ENCODE peak calls at places on chromosomes 2 and 18, in nine cellular contexts. H, T, I, R, Z, W, B, A and Y are unnamed samples.

GRCh38 chr18:62621546-62621945 is 93.8 kb upstream of the PHLPP1 start:
- DNase-seq in H (no peak), A (no peak), R (no peak), I (no peak), Z (no peak), W (no peak), B (no peak), T (no peak), Y (no peak)

GRCh38 chr2:55111230-55111569 is 60.9 kb upstream of the RTN4 start:
- DNase-seq in Z (no peak), W (no peak), H (no peak), B (no peak), R (no peak), T (no peak), I (no peak), A (no peak), Y (no peak)

GRCh38 chr18:76494541-76495403 is at the start of gene ZNF516:
- DNase-seq in W (peak), B (peak), A (no peak), T (no peak), Z (peak), I (peak), R (no peak), H (peak), Y (no peak)

GRCh38 chr2:194526121-194526520 is 1130.9 kb upstream of the SLC39A10 start:
- DNase-seq in A (no peak), W (no peak), R (no peak), H (no peak), Z (no peak), I (no peak), B (no peak), T (no peak), Y (no peak)

GRCh38 chr2:84299211-84299775 is 159.8 kb downstream of the SUCLG1 start:
- DNase-seq in A (no peak), Z (no peak), I (peak), T (no peak), W (no peak), H (no peak), B (no peak), R (no peak), Y (no peak)

GRCh38 chr2:78541451-78542267 is 483.8 kb upstream of the REG3G start:
- DNase-seq in Z (no peak), W (no peak), A (no peak), I (peak), R (no peak), T (no peak), B (no peak), H (peak), Y (no peak)

GRCh38 chr2:236747925-236748324 is 178.3 kb downstream of the ACKR3 start:
- DNase-seq in W (no peak), H (no peak), B (no peak), I (no peak), T (no peak), R (no peak), Z (no peak), A (no peak), Y (no peak)

GRCh38 chr18:79371536-79372210 is 24.1 kb upstream of the NFATC1 start:
- DNase-seq in W (no peak), I (peak), T (no peak), H (no peak), Z (no peak), R (no peak), B (no peak), A (no peak), Y (no peak)

GRCh38 chr2:38092196-38092902 is 16.4 kb upstream of the CYP1B1 start:
- DNase-seq in H (peak), B (no peak), W (no peak), T (no peak), Z (no peak), R (no peak), I (peak), A (no peak), Y (no peak)

GRCh38 chr18:2173464-2173863 is 397.8 kb downstream of the METTL4 start:
- DNase-seq in W (peak), H (peak), I (peak), A (no peak), B (no peak), R (no peak), Z (no peak), T (no peak), Y (no peak)

GRCh38 chr2:7020059-7020458 is 102.8 kb downstream of the RNF144A start:
- DNase-seq in W (no peak), B (no peak), H (no peak), A (no peak), Z (no peak), R (no peak), T (no peak), I (no peak), Y (no peak)
- TF ChIP-seq CTCF in W (no peak), B (no peak), H (no peak), A (no peak), Z (no peak), R (no peak), T (no peak), I (no peak), Y (no peak)

DNA sequence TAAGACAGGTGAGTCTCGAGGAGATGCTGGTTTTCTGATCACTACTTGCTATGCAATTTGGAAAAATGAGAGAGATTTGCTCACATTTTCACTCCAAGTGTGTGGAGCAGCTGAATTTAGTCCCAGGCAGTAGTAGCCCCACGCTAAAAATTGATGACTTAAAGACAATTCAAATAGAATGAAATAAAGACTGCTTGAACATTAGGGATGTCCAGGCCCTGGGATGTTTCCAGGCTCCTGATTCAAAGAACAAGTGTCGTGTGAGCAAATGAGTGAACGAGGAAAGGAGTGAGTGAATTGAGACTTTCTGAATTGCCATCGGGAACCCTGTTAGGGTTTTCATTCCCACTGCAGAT is 37.3 kb upstream of the MRPL19 start:
- DNase-seq in R (no peak), I (no peak), Z (no peak), B (no peak), W (no peak), H (no peak), T (no peak), A (no peak), Y (no peak)
- TF ChIP-seq CTCF in R (no peak), I (no peak), Z (no peak), B (peak), W (no peak), H (no peak), T (no peak), A (no peak), Y (no peak)

DNA sequence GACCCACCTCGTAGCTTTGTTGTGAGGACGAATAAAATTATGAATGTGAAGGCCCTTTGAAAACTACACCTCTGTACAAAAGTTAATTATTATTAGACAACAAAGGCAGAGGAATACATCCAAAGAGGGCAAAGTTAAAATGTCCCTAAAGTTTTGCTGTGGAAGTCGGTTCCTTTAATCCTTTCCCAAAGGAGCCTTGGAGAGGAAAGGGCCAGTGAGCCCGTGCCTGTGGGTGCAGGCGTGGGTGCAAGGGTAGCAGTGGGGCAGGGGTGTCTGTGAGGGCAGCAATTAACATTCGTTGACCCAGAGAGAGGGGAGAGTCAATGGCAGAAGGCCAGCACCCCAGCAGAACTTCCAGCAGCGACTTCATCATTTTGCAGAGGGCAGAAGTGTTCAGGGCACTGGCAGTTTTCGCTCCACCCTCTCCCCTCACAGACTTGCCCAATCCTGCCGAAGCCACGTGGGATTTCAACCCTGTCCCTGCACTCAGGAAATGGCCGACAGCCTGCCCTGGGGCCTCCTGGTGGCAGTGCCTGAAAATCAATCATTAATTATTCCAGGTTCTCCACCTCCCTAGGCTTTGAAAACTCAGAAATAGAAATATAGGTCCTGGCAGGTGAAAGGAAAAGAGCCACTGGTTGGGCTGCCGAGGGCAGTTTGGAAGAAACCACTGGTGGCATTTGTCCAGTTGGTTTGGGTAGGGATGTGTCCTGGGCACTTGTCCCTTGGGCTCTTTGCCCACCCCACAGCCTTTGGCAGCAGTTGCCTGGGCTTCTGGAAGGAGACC is 4.2 kb upstream of the PAX8 start:
- DNase-seq in A (no peak), R (peak), T (peak), B (peak), W (peak), H (peak), I (peak), Z (no peak), Y (peak)
- TF ChIP-seq CTCF in A (no peak), R (peak), T (peak), B (no peak), W (peak), H (peak), I (peak), Z (no peak), Y (peak)

GRCh38 chr2:160288324-160288723 is 88.3 kb upstream of the ITGB6 start:
- DNase-seq in A (no peak), B (no peak), H (no peak), R (no peak), I (peak), W (no peak), T (no peak), Z (no peak), Y (no peak)
- TF ChIP-seq CTCF in A (no peak), B (no peak), H (no peak), R (no peak), I (no peak), W (no peak), T (no peak), Z (no peak), Y (no peak)

GRCh38 chr2:15546297-15547098 is 14.6 kb downstream of the NBAS start:
- DNase-seq in A (no peak), B (no peak), W (no peak), T (no peak), I (no peak), Z (no peak), R (no peak), H (no peak), Y (no peak)
- TF ChIP-seq CTCF in A (no peak), B (no peak), W (no peak), T (peak), I (peak), Z (no peak), R (no peak), H (peak), Y (peak)

GRCh38 chr2:11236335-11236734 is 81.1 kb downstream of the SLC66A3 start:
- DNase-seq in T (no peak), A (no peak), Z (no peak), B (no peak), I (no peak), R (no peak), H (peak), W (no peak), Y (no peak)

GRCh38 chr2:11235583-11235982 is 80.3 kb downstream of the SLC66A3 start:
- DNase-seq in W (no peak), R (no peak), H (no peak), B (no peak), A (no peak), T (no peak), I (no peak), Z (no peak), Y (no peak)

GRCh38 chr2:11237122-11237521 is 81.9 kb downstream of the SLC66A3 start:
- DNase-seq in B (no peak), H (no peak), I (no peak), W (no peak), A (no peak), T (no peak), R (no peak), Z (no peak), Y (no peak)

GRCh38 chr2:11239147-11239546 is 83.9 kb downstream of the SLC66A3 start:
- DNase-seq in H (no peak), W (no peak), A (no peak), T (no peak), R (no peak), Z (no peak), I (no peak), B (no peak), Y (no peak)

DNA sequence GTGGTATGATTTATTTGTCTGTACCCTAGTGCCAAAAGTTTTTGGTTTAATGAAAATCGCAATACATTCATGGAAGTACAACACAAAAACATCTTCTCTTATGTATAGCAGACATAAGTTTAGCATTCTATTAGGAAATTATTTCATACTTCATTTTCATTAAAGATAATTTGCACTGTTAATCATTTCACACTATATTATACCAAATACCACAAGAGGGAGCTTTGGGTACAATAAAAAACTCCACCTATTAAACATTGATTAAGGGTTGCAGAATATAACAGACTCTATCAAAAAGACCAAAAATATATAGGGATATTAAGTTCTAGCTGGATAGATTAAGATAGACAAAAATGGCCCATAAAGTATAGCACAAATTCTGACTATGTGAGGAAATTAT is 79.0 kb downstream of the SLC66A3 start:
- DNase-seq in T (no peak), R (no peak), I (peak), H (peak), Z (no peak), A (peak), B (no peak), W (no peak), Y (no peak)
- TF ChIP-seq CTCF in T (peak), R (peak), I (peak), H (no peak), Z (peak), A (peak), B (peak), W (peak), Y (no peak)

GRCh38 chr2:168247341-168248305 is at the start of gene STK39:
- DNase-seq in Z (peak), W (peak), T (peak), H (peak), I (peak), B (peak), R (peak), A (peak), Y (no peak)
- TF ChIP-seq CTCF in Z (no peak), W (no peak), T (no peak), H (peak), I (no peak), B (no peak), R (no peak), A (no peak), Y (peak)

DNA sequence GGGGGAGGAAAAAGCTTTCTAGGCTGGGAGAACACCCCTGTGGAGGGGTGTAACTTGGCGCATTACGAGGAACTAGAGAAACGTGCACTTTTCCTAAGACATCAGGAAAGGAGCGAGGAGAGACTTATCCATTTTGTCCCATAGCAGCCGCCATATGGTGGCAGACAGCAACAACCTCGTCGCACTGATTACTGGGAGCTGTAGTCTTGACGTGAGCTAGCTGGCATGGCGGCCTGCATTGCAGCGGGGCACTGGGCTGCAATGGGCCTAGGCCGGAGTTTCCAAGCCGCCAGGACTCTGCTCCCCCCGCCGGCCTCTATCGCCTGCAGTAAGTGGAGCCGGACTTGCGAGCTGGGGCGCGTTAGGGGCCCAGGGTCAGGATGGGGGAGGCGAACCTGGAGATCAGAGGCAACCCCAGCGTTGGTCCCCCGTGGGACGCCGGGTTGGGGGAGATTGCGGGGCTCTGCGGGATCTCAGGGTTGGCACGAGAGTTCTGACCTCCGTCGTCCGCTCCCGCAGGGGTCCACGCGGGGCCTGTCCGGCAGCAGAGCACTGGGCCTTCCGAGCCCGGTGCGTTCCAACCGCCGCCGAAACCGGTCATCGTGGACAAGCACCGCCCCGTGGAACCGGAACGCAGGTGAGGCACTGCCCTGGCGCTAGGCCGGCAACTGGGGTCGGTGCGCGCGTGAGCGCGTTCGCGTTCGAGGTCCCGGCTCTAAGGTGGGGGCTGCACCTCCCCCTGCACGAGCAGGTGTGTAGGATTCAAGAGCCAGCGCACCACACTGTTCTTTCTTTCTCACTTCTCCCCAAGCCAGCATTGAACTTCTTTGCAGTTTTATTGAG is at the start of gene MRPL19:
- DNase-seq in W (peak), R (peak), H (peak), B (peak), T (peak), A (peak), Z (peak), I (peak), Y (peak)
- TF ChIP-seq CTCF in W (no peak), R (peak), H (no peak), B (no peak), T (no peak), A (no peak), Z (no peak), I (peak), Y (no peak)

DNA sequence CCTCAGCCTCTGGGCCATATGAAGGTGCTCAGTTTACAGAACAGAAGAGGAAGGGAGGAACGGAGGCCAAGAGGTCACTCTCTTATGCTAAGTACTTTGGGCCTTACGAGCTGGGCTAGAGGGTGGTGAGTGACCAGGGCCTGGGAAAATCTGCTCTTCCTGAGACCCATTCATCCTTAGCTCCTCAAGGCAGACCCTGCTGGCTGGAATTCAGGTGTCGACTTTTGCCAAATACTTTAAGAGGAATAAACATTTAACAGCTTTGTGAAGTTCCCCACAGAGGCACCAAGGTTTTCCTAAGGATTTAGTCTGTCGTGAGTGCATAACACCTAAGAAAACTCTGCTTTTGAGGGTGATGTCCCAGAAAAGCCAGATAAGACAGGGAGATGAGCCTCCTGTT is 129.7 kb upstream of the SIX2 start:
- DNase-seq in A (no peak), Z (no peak), W (no peak), H (no peak), I (no peak), R (no peak), T (no peak), B (no peak), Y (no peak)
- TF ChIP-seq CTCF in A (no peak), Z (no peak), W (no peak), H (no peak), I (no peak), R (no peak), T (no peak), B (no peak), Y (no peak)